ENCODE peak calls at places on chromosomes 12 and 14, in four cellular contexts. H is IMR-90, W is endothelial cell of umbilical vein, N is K562. E is an unnamed sample.

GRCh38 chr12:81974762-81975161 is 215.6 kb upstream of the PPFIA2 start:
- DNase-seq in H (no peak), W (no peak), N (no peak), E (no peak)

GRCh38 chr12:100229036-100229635 is 28.5 kb downstream of the ACTR6 start:
- DNase-seq in H (peak; percentile 13), W (no peak), N (no peak), E (peak; percentile 15)

GRCh38 chr12:124194521-124195225 is 100.2 kb upstream of the RFLNA start:
- DNase-seq in H (no peak), W (no peak), N (no peak), E (no peak)

GRCh38 chr12:57128519-57129247 is 400 bp downstream of the LRP1 start:
- DNase-seq in H (no peak), W (no peak), N (no peak), E (no peak)

GRCh38 chr12:100793182-100793581 is 1.4 kb upstream of the ANO4 start:
- DNase-seq in H (peak; percentile 61), W (no peak), N (no peak), E (no peak)

GRCh38 chr12:131830335-131831020 is 2.3 kb downstream of the MMP17 start:
- DNase-seq in H (peak; percentile 77), W (peak; percentile 70), N (peak; percentile 83), E (no peak)

GRCh38 chr12:68482660-68483059 is 128.0 kb upstream of the RAP1B start:
- DNase-seq in H (no peak), W (no peak), N (no peak), E (no peak)

GRCh38 chr12:102833687-102834435 is 83.2 kb downstream of the PAH start:
- DNase-seq in H (no peak), W (no peak), N (no peak), E (no peak)

GRCh38 chr14:68819260-68819691 is 26.4 kb upstream of the ZFP36L1 start:
- DNase-seq in H (peak; percentile 66), W (no peak), N (peak; percentile 58), E (peak; percentile 82)

GRCh38 chr12:120847392-120848157 is 56.6 kb downstream of the SPPL3 start:
- DNase-seq in H (no peak), W (no peak), N (no peak), E (no peak)

GRCh38 chr12:120851444-120851843 is 52.7 kb downstream of the SPPL3 start:
- DNase-seq in H (no peak), W (no peak), N (no peak), E (no peak)

GRCh38 chr12:120846721-120847120 is 57.4 kb downstream of the SPPL3 start:
- DNase-seq in H (peak; percentile 50), W (no peak), N (no peak), E (no peak)

GRCh38 chr12:120851939-120852338 is 52.2 kb downstream of the SPPL3 start:
- DNase-seq in H (no peak), W (no peak), N (no peak), E (no peak)

DNA sequence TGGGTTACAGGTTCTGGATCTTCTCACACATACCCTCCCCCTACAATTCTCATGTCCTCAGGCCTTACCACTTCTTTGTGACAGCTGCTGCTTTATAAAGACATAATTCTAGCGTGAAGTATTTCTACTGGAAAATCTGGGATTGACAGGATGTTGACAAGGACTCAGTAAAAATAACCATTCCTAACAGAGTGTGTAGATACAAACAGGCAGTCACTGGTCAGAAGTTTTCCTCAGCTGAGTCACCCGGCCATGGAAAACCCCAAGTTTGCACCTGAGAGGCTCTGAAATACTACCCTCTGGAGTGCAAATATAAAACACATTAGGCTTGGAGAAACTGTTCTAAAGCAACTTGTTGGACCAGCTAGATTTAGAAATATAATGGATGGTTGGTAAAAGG is 54.4 kb downstream of the SPPL3 start:
- DNase-seq in H (peak; percentile 83), W (peak; percentile 90), N (no peak), E (peak; percentile 23)
- TF ChIP-seq CTCF in H (no peak), W (no peak), N (no peak), E (no peak)

GRCh38 chr14:69855180-69855817 is 23.9 kb upstream of the SMOC1 start:
- DNase-seq in H (no peak), W (no peak), N (no peak), E (no peak)
- H3K9me1 ChIP-seq in H (no peaks in the 10 kb centered on the region), W (no peaks in the 10 kb centered on the region), N (no peaks in the 10 kb centered on the region), E (no peaks in the 10 kb centered on the region)

GRCh38 chr12:14393736-14394135 is 28.3 kb downstream of the ATF7IP start:
- DNase-seq in H (peak; percentile 39), W (peak; percentile 50), N (no peak), E (no peak)

GRCh38 chr12:14396071-14396470 is 30.6 kb downstream of the ATF7IP start:
- DNase-seq in H (peak; percentile 28), W (no peak), N (no peak), E (no peak)

GRCh38 chr12:14395059-14395778 is 29.7 kb downstream of the ATF7IP start:
- DNase-seq in H (no peak), W (no peak), N (no peak), E (no peak)

GRCh38 chr12:14390885-14391530 is 25.5 kb downstream of the ATF7IP start:
- DNase-seq in H (no peak), W (peak; percentile 40), N (no peak), E (no peak)

DNA sequence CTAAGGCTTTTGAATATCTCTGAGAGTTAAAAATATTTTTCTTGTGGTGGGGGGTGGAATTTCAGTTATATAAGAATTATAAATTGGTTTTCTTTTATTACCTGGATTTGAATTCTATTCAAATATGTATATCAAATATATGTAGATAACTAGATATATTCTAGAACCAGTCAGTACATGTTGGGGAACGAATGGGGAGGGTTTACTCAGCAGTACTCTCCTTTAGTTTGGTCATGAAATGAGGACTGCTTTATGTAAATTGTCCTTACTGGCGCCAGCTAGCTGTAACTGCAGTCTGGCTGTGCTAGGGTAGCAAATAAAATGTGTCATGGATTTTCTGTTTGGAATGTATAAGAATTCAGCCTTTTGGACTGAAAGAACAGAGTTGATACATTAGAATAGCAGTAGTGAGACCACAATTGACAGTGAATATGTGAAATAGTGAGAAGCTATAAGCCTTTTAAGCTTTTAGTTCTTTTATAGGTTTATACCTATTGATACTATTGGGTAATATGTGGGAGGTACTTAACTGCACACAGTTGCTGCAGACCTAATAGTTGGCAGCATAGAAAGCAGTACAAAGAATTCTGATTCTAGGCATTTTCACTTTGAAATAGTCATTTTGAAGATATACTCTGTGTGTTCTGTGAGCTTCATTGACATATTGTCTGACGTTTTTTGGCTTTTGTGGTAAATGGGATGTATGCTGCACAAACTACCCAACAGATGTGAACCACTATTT is 29.0 kb downstream of the ATF7IP start:
- DNase-seq in H (peak; percentile 84), W (peak; percentile 63), N (peak; percentile 51), E (peak; percentile 70)
- H3K4me2 ChIP-seq in H (peak overlapping the region; percentile 44), W (peak overlapping the region; percentile 58), N (peak overlapping the region; percentile 49), E (peak overlapping the region; percentile 70)

GRCh38 chr14:103332143-103332919 is 1.7 kb upstream of the EIF5 start:
- DNase-seq in H (no peak), W (no peak), N (no peak), E (no peak)

GRCh38 chr14:103336191-103336590 is 2.2 kb downstream of the EIF5 start:
- DNase-seq in H (no peak), W (no peak), N (no peak), E (no peak)

GRCh38 chr14:103334644-103335603 is 887 bp downstream of the EIF5 start:
- DNase-seq in H (peak; percentile 79), W (peak; percentile 76), N (peak; percentile 72), E (no peak)

GRCh38 chr14:103330536-103330935 is 3.5 kb upstream of the EIF5 start:
- DNase-seq in H (no peak), W (no peak), N (no peak), E (no peak)

DNA sequence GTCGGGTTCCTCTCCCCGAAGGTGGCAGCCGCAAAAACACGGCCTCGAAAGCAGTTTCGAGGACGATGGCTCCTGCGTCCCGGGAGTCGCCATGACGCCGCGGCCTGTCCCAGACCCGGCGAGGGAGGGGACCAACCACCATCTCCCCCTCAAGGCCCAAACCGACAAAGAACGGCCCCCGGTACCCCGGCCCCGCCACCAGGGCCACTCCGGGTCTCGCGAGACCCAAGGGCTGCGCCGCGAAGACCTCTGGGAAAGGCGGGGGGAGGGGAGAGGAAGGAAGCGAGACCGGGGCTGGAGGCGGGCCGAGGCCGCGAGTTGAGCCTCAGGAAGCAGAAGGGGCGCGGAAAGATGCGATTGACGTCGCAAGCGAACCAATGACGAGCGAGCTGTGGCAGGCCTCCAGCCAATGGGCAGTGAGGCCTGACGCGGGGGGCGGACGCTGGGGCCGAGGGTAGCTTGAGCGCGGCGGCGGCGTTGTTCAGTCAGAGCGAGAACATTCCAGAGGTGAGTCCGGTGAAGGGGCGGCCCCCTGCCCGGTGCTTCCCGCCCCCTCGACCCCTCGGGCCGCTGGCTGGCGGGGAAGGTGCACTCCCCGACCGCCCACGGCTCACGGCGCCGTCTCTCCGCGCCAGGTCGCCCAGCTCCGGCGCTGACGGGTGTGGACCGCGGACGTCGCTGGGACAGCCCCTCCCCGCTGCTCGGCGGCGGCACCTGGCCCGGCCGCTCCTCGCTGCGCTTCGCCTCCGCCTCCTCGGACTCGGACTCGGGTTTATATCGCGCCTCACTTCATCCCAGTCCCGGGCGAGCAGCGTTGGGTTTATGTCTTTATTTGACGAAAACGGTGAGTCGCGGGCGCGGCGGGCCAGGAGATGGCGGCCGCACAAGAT is at the start of gene EIF5:
- DNase-seq in H (peak; percentile 98), W (peak; percentile 99), N (peak; percentile 94), E (peak; percentile 94)
- TF ChIP-seq CTCF in H (peak; percentile 8), W (no peak), N (peak; percentile 20), E (no peak)

E was measured in keratinocyte.